ENCODE peak calls at places on chromosomes 3 and 15, in six cellular contexts. E is left ventricle myocardium inferior, U is activated B cell treated with CpG ODN at 0.5 μM for 24 hours, H is GM12865, K is transverse colon, M is GM10248. F is an unnamed sample.

GRCh38 chr15:86183765-86184491 is 104.3 kb downstream of the AGBL1 start:
- DNase-seq in H (no peak), M (no peak), K (no peak), E (no peak), U (no peak), F (no peak)

GRCh38 chr15:101799665-101800064 is 3.6 kb upstream of the OR4F6 start:
- DNase-seq in K (no peak), M (no peak), E (no peak), U (no peak), H (no peak), F (no peak)

GRCh38 chr15:69869291-69869690 is 228.4 kb downstream of the TLE3 start:
- DNase-seq in U (no peak), M (no peak), E (no peak), H (no peak), K (no peak), F (no peak)

GRCh38 chr15:59295742-59296090 is 77.0 kb downstream of the MYO1E start:
- DNase-seq in U (no peak), K (no peak), H (no peak), M (no peak), E (no peak), F (no peak)

GRCh38 chr15:101651753-101652097 is 456 bp downstream of the TM2D3 start:
- DNase-seq in K (no peak), M (no peak), U (no peak), E (no peak), H (no peak), F (no peak)

GRCh38 chr3:67605377-67605776 is 49.0 kb downstream of the SUCLG2 start:
- DNase-seq in E (no peak), U (no peak), M (no peak), H (no peak), K (no peak), F (no peak)

GRCh38 chr3:147157629-147158028 is 248.7 kb downstream of the ZIC4 start:
- DNase-seq in E (no peak), M (no peak), U (no peak), K (no peak), H (no peak), F (no peak)

GRCh38 chr3:170040283-170040907 is 2.6 kb downstream of the GPR160 start:
- DNase-seq in H (no peak), U (no peak), M (no peak), K (no peak), E (no peak), F (no peak)

GRCh38 chr15:99749386-99749785 is 16.1 kb upstream of the LYSMD4 start:
- DNase-seq in M (no peak), U (no peak), K (peak; percentile 33), H (no peak), E (no peak), F (no peak)

GRCh38 chr15:60634815-60635214 is 155.9 kb upstream of the ICE2 start:
- DNase-seq in M (peak; percentile 22), H (peak; percentile 51), U (no peak), K (peak; percentile 43), E (no peak), F (peak; percentile 65)

GRCh38 chr3:52054689-52055511 is 1.5 kb downstream of the DUSP7 start:
- DNase-seq in K (peak; percentile 28), E (no peak), M (no peak), H (no peak), U (no peak), F (no peak)
- TF ChIP-seq CTCF in K (peak; percentile 11), E (peak; percentile 38), M (peak; percentile 35), H (no peak), U (no peak), F (peak; percentile 28)

DNA sequence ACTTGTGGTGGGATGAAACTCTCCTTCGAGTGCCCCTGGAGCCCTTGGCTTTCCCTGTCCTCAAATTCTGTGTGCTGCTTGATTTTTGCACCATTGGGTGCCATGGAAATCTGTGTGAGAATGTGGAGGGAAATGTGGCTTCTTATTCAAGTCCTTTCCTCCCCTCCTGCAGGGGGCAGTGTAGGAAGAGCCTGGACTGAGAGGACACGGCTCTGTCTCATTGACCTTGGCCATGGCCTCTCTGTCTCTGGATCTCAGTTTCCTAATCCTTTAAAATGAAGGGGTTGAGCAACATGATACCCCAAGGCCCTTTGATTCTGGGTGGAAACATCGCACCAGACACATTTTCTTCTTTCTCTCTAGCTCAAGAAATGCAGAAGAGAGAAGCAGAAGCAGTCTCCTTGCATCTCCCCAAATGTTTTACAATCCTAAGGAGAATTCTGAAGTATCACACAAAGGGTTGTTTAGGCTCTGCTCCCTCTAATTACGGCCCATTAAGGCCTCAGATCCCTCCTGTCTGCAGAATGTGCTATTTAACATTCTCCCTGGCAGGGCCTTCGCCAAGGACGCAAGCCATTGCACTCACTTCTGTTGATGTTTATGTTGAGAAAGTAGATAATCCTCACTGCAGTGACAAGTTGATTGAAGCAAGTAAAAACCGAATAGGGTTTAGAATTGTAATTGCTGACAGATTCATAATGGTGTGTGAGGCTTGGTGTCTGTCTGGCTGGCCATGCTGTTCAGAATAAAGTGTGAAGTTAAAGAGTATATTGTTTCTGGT is 169.1 kb downstream of the TPRG1 start:
- DNase-seq in M (no peak), H (peak; percentile 39), U (no peak), E (no peak), K (no peak), F (no peak)
- TF ChIP-seq CTCF in M (no peak), H (peak; percentile 33), U (no peak), E (no peak), K (no peak), F (peak; percentile 41)

DNA sequence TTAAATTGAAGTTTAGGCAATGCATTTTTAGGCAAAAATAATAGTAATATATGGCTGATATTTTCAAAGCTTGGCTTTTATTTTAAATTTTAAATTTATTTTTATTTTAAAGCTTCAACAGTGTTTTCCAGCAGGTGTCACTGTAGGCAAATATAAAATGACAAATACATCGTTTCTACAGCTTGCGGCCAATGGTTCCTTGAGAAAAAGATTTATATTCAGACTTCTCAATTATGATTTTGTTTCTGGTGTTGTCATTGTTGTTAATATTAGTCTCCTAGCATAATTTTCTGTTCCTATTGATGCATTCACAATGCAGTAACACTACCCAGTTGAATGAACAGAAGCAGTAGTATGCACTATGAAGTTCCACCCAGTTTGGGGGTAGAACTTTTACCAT is 220.7 kb upstream of the DNAJC19 start:
- DNase-seq in U (no peak), M (no peak), K (no peak), E (no peak), H (peak; percentile 17), F (no peak)
- TF ChIP-seq CTCF in U (no peak), M (no peak), K (no peak), E (peak; percentile 52), H (peak; percentile 15), F (no peak)

GRCh38 chr15:36591534-36592411 is 12.3 kb downstream of the CDIN1 start:
- DNase-seq in U (no peak), K (no peak), H (no peak), M (no peak), E (no peak), F (no peak)
- TF ChIP-seq CTCF in U (no peak), K (no peak), H (no peak), M (no peak), E (no peak), F (no peak)

DNA sequence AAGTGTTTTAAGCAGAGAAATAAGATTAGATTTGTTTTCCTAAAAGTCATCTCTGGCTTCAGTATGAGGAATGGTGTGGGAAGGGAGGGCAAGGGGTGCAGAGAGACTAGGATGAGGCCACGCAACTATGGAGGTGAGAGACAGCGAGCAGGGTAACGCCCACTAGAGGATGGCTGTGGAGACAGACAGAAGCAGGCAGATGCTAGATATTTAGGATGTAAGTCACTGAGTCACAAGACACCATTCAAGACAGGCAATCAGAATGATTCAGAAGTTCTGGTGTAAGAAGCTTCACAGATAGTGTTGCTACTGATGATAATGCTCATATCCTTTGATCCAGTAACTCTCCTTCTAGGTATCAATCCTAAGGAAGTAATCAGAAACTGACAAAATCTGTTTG is 19.1 kb downstream of the HSPBAP1 start:
- DNase-seq in M (peak; percentile 12), H (no peak), E (no peak), K (no peak), U (no peak), F (peak; percentile 59)
- TF ChIP-seq CTCF in M (no peak), H (no peak), E (no peak), K (no peak), U (no peak), F (no peak)

GRCh38 chr3:53329933-53330332 is 17.4 kb downstream of the DCP1A start:
- DNase-seq in M (no peak), K (no peak), E (no peak), U (no peak), H (no peak), F (no peak)

GRCh38 chr3:53328750-53329149 is 18.6 kb downstream of the DCP1A start:
- DNase-seq in H (no peak), K (no peak), E (no peak), M (no peak), U (no peak), F (no peak)

GRCh38 chr3:53331871-53332270 is 15.5 kb downstream of the DCP1A start:
- DNase-seq in K (no peak), U (no peak), M (no peak), E (no peak), H (no peak), F (no peak)

GRCh38 chr3:53337167-53337940 is 10.0 kb downstream of the DCP1A start:
- DNase-seq in H (no peak), E (no peak), U (no peak), M (no peak), K (no peak), F (no peak)

GRCh38 chr3:53334742-53335141 is 12.6 kb downstream of the DCP1A start:
- DNase-seq in U (no peak), M (no peak), E (no peak), H (no peak), K (no peak), F (no peak)
- TF ChIP-seq CTCF in U (no peak), M (no peak), E (no peak), H (no peak), K (no peak), F (no peak)

GRCh38 chr3:9135526-9135925 is 113.9 kb downstream of the SRGAP3 start:
- DNase-seq in K (no peak), M (no peak), U (no peak), E (no peak), H (no peak), F (no peak)
- TF ChIP-seq CTCF in K (no peak), M (no peak), U (no peak), E (no peak), H (no peak), F (no peak)

GRCh38 chr3:176357891-176358290 is 839.4 kb downstream of the TBL1XR1 start:
- DNase-seq in E (no peak), U (no peak), H (no peak), K (no peak), M (no peak), F (no peak)

GRCh38 chr3:176354843-176355242 is 842.4 kb downstream of the TBL1XR1 start:
- DNase-seq in M (no peak), U (no peak), H (no peak), E (no peak), K (no peak), F (no peak)

GRCh38 chr3:176362191-176362731 is 835.0 kb downstream of the TBL1XR1 start:
- DNase-seq in K (no peak), M (no peak), H (no peak), E (no peak), U (no peak), F (no peak)

GRCh38 chr3:176359211-176359610 is 838.1 kb downstream of the TBL1XR1 start:
- DNase-seq in H (no peak), M (no peak), K (no peak), E (no peak), U (no peak), F (no peak)
- TF ChIP-seq CTCF in H (no peak), M (no peak), K (no peak), E (no peak), U (no peak), F (no peak)

GRCh38 chr3:47588587-47588986 is 9.9 kb upstream of the CSPG5 start:
- DNase-seq in E (no peak), K (no peak), H (no peak), M (no peak), U (no peak), F (no peak)
- TF ChIP-seq CTCF in E (no peak), K (no peak), H (no peak), M (no peak), U (no peak), F (no peak)

F was measured in CD14-positive monocyte.